ENCODE peak calls at places on chromosomes 1 and 21, in four cellular contexts. G is A549, W is ovary, Y is tibial nerve. S is an unnamed sample.

GRCh38 chr1:152880907-152881306 is 2.8 kb downstream of the SMCP start:
- DNase-seq in W (no peak), G (no peak), Y (no peak), S (peak; percentile 39)

GRCh38 chr1:204461331-204462228 is 33.0 kb downstream of the PIK3C2B start:
- DNase-seq in G (no peak), W (no peak), Y (no peak), S (no peak)

GRCh38 chr21:31665397-31665796 is 5.9 kb downstream of the SOD1 start:
- DNase-seq in G (no peak), W (no peak), Y (no peak), S (no peak)

GRCh38 chr1:215749423-215749822 is 182.3 kb downstream of the KCTD3 start:
- DNase-seq in Y (no peak), W (no peak), G (no peak), S (no peak)

GRCh38 chr1:48681476-48682305 is 95.0 kb downstream of the BEND5 start:
- DNase-seq in G (no peak), W (peak; percentile 45), Y (no peak), S (no peak)

GRCh38 chr1:214967865-214968575 is 114.5 kb upstream of the KCNK2 start:
- DNase-seq in Y (no peak), G (no peak), W (no peak), S (no peak)

GRCh38 chr1:202311880-202312635 is 29.7 kb downstream of the UBE2T start:
- DNase-seq in G (no peak), Y (no peak), W (no peak), S (no peak)

GRCh38 chr1:197066277-197066676 is 783 bp downstream of the F13B start:
- DNase-seq in W (no peak), G (no peak), Y (no peak), S (no peak)

GRCh38 chr1:64242895-64243756 is 39.7 kb downstream of the UBE2U start:
- DNase-seq in G (no peak), W (no peak), Y (no peak), S (no peak)

GRCh38 chr1:67941155-67941554 is 107.9 kb upstream of the GNG12 start:
- DNase-seq in Y (no peak), W (no peak), G (no peak), S (peak; percentile 47)

GRCh38 chr1:204206121-204206520 is 7.7 kb downstream of the GOLT1A start:
- DNase-seq in W (no peak), Y (no peak), G (no peak), S (no peak)

GRCh38 chr1:225767591-225768540 is 9.8 kb upstream of the SRP9 start:
- DNase-seq in Y (peak; percentile 70), W (peak; percentile 97), G (no peak), S (no peak)

GRCh38 chr1:151368745-151369610 is 3.5 kb downstream of the SELENBP1 start:
- DNase-seq in Y (no peak), G (no peak), W (peak; percentile 42), S (no peak)

GRCh38 chr1:30795026-30795425 is 37.5 kb upstream of the LAPTM5 start:
- DNase-seq in Y (no peak), W (no peak), G (no peak), S (no peak)

GRCh38 chr1:116390195-116390594 is 17.2 kb downstream of the ATP1A1 start:
- DNase-seq in G (no peak), W (no peak), Y (no peak), S (no peak)

DNA sequence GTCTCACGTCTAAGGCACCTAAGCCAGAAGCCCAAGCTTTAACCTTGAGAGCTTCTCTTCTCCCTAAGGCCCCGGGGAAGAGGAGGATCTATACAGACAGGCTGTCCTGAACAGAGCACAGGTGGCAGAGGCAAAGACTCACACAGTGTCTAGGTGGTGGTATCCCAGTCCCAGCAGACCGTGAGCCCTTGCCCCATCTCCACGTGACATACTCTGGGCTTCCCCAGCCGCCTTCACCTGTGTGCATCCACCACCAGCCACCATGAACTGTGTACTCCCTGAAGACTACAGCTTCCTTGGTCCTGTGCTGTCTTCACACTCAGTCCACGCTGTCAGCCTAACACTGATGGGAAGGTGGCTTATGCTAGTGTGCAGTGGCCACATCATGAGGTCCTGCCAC is 31.7 kb downstream of the SZT2 start:
- DNase-seq in Y (no peak), W (no peak), G (no peak), S (no peak)
- TF ChIP-seq POLR2A in Y (no peak), W (no peak), G (no peak), S (no peak)

GRCh38 chr1:21916447-21917240 is 20.5 kb downstream of the HSPG2 start:
- DNase-seq in W (no peak), Y (no peak), G (no peak), S (no peak)
- H3K4me1 ChIP-seq in W (peaks cover 14% of the 10 kb centered on the region), Y (peaks cover 82% of the 10 kb centered on the region), G (peaks cover 55% of the 10 kb centered on the region), S (peaks cover 100% of the 10 kb centered on the region)

GRCh38 chr1:39102537-39103320 is 76.6 kb downstream of the NDUFS5 start:
- DNase-seq in Y (no peak), W (no peak), G (peak; percentile 67), S (no peak)

GRCh38 chr1:39104158-39105060 is 78.3 kb downstream of the NDUFS5 start:
- DNase-seq in Y (no peak), W (no peak), G (no peak), S (no peak)

GRCh38 chr1:39103321-39104157 is 77.4 kb downstream of the NDUFS5 start:
- DNase-seq in G (no peak), W (no peak), Y (no peak), S (no peak)

GRCh38 chr1:39094685-39095084 is 68.5 kb downstream of the NDUFS5 start:
- DNase-seq in Y (no peak), G (no peak), W (no peak), S (no peak)

GRCh38 chr1:39098569-39099250 is 72.6 kb downstream of the NDUFS5 start:
- DNase-seq in Y (no peak), W (peak; percentile 76), G (peak; percentile 93), S (no peak)
- TF ChIP-seq EP300 in Y (peak; percentile 6), W (no peak), G (no peak), S (no peak)

GRCh38 chr1:43978551-43979260 is at the start of gene B4GALT2:
- DNase-seq in W (peak; percentile 74), Y (no peak), G (no peak), S (no peak)
- TF ChIP-seq POLR2A in W (no peak), Y (no peak), G (peak; percentile 13), S (no peak)

GRCh38 chr1:172951728-172952365 is 98.9 kb downstream of the TNFSF18 start:
- DNase-seq in G (no peak), Y (no peak), W (no peak), S (no peak)
- H3K4me1 ChIP-seq in G (peaks cover 2% of the 10 kb centered on the region), Y (no peaks in the 10 kb centered on the region), W (no peaks in the 10 kb centered on the region), S (no peaks in the 10 kb centered on the region)

GRCh38 chr1:245375789-245376188 is 221.0 kb downstream of the KIF26B start:
- DNase-seq in G (no peak), Y (no peak), W (no peak), S (no peak)
- TF ChIP-seq EP300 in G (no peak), Y (no peak), W (no peak), S (no peak)

DNA sequence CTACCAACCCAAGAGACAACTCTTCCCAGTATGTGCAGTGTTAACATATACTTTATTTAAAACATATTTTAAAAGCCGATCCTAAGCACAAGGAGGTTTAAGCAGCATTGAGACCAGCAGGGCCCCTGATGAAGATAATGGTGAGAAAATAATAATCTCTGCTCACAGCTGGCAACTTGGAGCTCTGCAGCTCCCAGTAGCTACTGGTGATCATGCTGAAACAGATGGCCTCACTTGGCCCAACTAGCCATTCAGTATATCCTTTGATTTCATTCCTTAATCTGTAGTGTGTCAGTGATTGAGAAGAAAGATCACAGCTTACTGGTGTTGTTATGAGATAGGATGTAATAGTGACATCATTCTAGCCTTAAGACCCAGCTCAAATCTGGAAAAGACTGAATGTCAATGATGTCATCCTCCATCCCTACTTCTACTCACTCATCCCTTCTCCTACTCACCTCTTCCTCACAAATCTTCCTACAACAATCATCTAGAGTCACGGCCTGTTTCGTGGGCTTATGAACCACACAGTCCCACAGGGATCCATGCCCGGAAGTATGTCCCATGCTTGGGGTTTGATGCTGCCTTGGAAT is 817.9 kb downstream of the PLA2G4A start:
- DNase-seq in Y (no peak), G (no peak), W (no peak), S (no peak)
- TF ChIP-seq POLR2A in Y (no peak), G (no peak), W (no peak), S (no peak)

DNA sequence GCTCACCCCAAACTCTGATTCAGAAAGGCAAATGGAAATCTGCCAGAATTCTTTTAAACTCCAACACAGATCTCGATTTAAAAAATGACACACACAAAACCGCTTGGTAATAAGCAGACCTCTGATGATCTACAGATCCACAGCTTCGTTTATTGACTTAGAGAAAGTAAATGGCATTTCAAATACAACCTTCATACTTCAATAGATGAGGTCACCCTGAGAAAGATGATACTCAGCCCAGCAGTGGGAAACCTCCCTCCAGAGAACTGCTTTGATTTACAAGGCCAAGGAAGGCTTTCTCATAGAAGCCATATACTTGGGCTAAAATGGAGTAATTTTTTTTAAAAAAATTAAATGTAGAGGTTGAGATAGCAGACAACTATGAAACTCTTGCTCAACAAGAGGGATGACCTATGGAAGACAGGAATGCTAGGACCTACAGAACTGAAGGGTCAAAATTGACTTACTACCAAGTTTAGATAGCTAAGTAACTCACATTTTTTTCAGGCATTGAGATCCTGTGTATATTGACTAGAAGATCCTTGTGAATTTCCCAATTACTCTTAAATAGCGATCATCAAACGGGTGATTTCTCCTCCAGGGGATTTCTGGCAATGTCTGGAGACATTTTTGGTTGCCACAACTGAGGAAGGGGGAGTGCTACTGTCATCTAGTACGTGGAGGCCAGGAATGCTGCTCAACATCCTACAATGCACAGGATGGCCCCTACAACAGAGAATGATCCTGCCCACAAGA is 143.9 kb downstream of the CLIC6 start:
- DNase-seq in Y (no peak), W (no peak), G (no peak), S (no peak)
- H3K4me1 ChIP-seq in Y (peaks cover 4% of the 10 kb centered on the region), W (peaks cover 8% of the 10 kb centered on the region), G (peaks cover 78% of the 10 kb centered on the region), S (no peaks in the 10 kb centered on the region)